ENCODE peak calls at places on chromosomes 7 and 10, in nine cellular contexts. One of them, this sample, is unnamed.

GRCh38 chr10:28938745-28939144 is 261.4 kb downstream of the BAMBI start:
- DNase-seq in lower lobe of right lung: no peak
- DNase-seq in HCT116: no peak
- DNase-seq in fibroblast of pulmonary artery: no peak
- DNase-seq in OCI-LY7: no peak
- DNase-seq in Caco-2: no peak
- DNase-seq in epithelial cell of esophagus: no peak
- DNase-seq in GM06990: no peak
- DNase-seq in A549: no peak
- DNase-seq in this sample: no peak

GRCh38 chr7:150806863-150807262 is 6.3 kb downstream of the TMEM176A start:
- DNase-seq in lower lobe of right lung: no peak
- DNase-seq in HCT116: no peak
- DNase-seq in fibroblast of pulmonary artery: no peak
- DNase-seq in OCI-LY7: no peak
- DNase-seq in Caco-2: no peak
- DNase-seq in epithelial cell of esophagus: no peak
- DNase-seq in GM06990: no peak
- DNase-seq in A549: no peak
- DNase-seq in this sample: no peak

GRCh38 chr7:17105701-17106100 is 192.8 kb upstream of the AHR start:
- DNase-seq in lower lobe of right lung: no peak
- DNase-seq in HCT116: no peak
- DNase-seq in fibroblast of pulmonary artery: peak
- DNase-seq in OCI-LY7: no peak
- DNase-seq in Caco-2: no peak
- DNase-seq in epithelial cell of esophagus: no peak
- DNase-seq in GM06990: no peak
- DNase-seq in A549: no peak
- DNase-seq in this sample: peak

GRCh38 chr7:51160990-51161615 is 155.5 kb downstream of the COBL start:
- DNase-seq in lower lobe of right lung: peak
- DNase-seq in HCT116: peak
- DNase-seq in fibroblast of pulmonary artery: peak
- DNase-seq in OCI-LY7: peak
- DNase-seq in Caco-2: peak
- DNase-seq in epithelial cell of esophagus: peak
- DNase-seq in GM06990: no peak
- DNase-seq in A549: peak
- DNase-seq in this sample: peak

GRCh38 chr10:49615213-49615612 is 1.4 kb downstream of the CHAT start:
- DNase-seq in lower lobe of right lung: no peak
- DNase-seq in HCT116: no peak
- DNase-seq in fibroblast of pulmonary artery: no peak
- DNase-seq in OCI-LY7: no peak
- DNase-seq in Caco-2: no peak
- DNase-seq in epithelial cell of esophagus: no peak
- DNase-seq in GM06990: no peak
- DNase-seq in A549: no peak
- DNase-seq in this sample: no peak

GRCh38 chr10:50216894-50217293 is 34.4 kb downstream of the ASAH2 start:
- DNase-seq in lower lobe of right lung: no peak
- DNase-seq in HCT116: no peak
- DNase-seq in fibroblast of pulmonary artery: peak
- DNase-seq in OCI-LY7: no peak
- DNase-seq in Caco-2: no peak
- DNase-seq in epithelial cell of esophagus: peak
- DNase-seq in GM06990: no peak
- DNase-seq in A549: no peak
- DNase-seq in this sample: peak

GRCh38 chr7:17916786-17917185 is 23.5 kb downstream of the SNX13 start:
- DNase-seq in lower lobe of right lung: no peak
- DNase-seq in HCT116: no peak
- DNase-seq in fibroblast of pulmonary artery: no peak
- DNase-seq in OCI-LY7: no peak
- DNase-seq in Caco-2: no peak
- DNase-seq in epithelial cell of esophagus: no peak
- DNase-seq in GM06990: no peak
- DNase-seq in A549: no peak
- DNase-seq in this sample: no peak

GRCh38 chr7:150553163-150553562 is 14.0 kb upstream of the GIMAP4 start:
- DNase-seq in lower lobe of right lung: no peak
- DNase-seq in HCT116: no peak
- DNase-seq in fibroblast of pulmonary artery: no peak
- DNase-seq in OCI-LY7: no peak
- DNase-seq in Caco-2: no peak
- DNase-seq in epithelial cell of esophagus: no peak
- DNase-seq in GM06990: no peak
- DNase-seq in A549: no peak
- DNase-seq in this sample: no peak

GRCh38 chr7:84263106-84263505 is 68.5 kb upstream of the SEMA3A start:
- DNase-seq in lower lobe of right lung: no peak
- DNase-seq in HCT116: no peak
- DNase-seq in fibroblast of pulmonary artery: no peak
- DNase-seq in OCI-LY7: no peak
- DNase-seq in Caco-2: no peak
- DNase-seq in epithelial cell of esophagus: no peak
- DNase-seq in GM06990: no peak
- DNase-seq in A549: no peak
- DNase-seq in this sample: no peak

GRCh38 chr10:3399756-3400155 is 227.2 kb upstream of the PITRM1 start:
- DNase-seq in lower lobe of right lung: no peak
- DNase-seq in HCT116: no peak
- DNase-seq in fibroblast of pulmonary artery: no peak
- DNase-seq in OCI-LY7: no peak
- DNase-seq in Caco-2: no peak
- DNase-seq in epithelial cell of esophagus: no peak
- DNase-seq in GM06990: no peak
- DNase-seq in A549: no peak
- DNase-seq in this sample: peak

GRCh38 chr7:1245596-1245995 is 12.9 kb downstream of the UNCX start:
- DNase-seq in lower lobe of right lung: no peak
- DNase-seq in HCT116: no peak
- DNase-seq in fibroblast of pulmonary artery: no peak
- DNase-seq in OCI-LY7: no peak
- DNase-seq in Caco-2: peak
- DNase-seq in epithelial cell of esophagus: no peak
- DNase-seq in GM06990: no peak
- DNase-seq in A549: no peak
- DNase-seq in this sample: no peak

GRCh38 chr7:41785265-41785664 is 82.4 kb upstream of the INHBA start:
- DNase-seq in lower lobe of right lung: no peak
- DNase-seq in HCT116: no peak
- DNase-seq in fibroblast of pulmonary artery: no peak
- DNase-seq in OCI-LY7: no peak
- DNase-seq in Caco-2: no peak
- DNase-seq in epithelial cell of esophagus: no peak
- DNase-seq in GM06990: no peak
- DNase-seq in A549: no peak
- DNase-seq in this sample: no peak

GRCh38 chr7:41774966-41775365 is 72.1 kb upstream of the INHBA start:
- DNase-seq in lower lobe of right lung: no peak
- DNase-seq in HCT116: no peak
- DNase-seq in fibroblast of pulmonary artery: no peak
- DNase-seq in OCI-LY7: no peak
- DNase-seq in Caco-2: no peak
- DNase-seq in epithelial cell of esophagus: no peak
- DNase-seq in GM06990: no peak
- DNase-seq in A549: no peak
- DNase-seq in this sample: no peak

GRCh38 chr7:41777894-41778596 is 75.2 kb upstream of the INHBA start:
- DNase-seq in lower lobe of right lung: no peak
- DNase-seq in HCT116: no peak
- DNase-seq in fibroblast of pulmonary artery: peak
- DNase-seq in OCI-LY7: no peak
- DNase-seq in Caco-2: no peak
- DNase-seq in epithelial cell of esophagus: no peak
- DNase-seq in GM06990: peak
- DNase-seq in A549: no peak
- DNase-seq in this sample: no peak

GRCh38 chr7:41785840-41786239 is 83.0 kb upstream of the INHBA start:
- DNase-seq in lower lobe of right lung: no peak
- DNase-seq in HCT116: no peak
- DNase-seq in fibroblast of pulmonary artery: no peak
- DNase-seq in OCI-LY7: no peak
- DNase-seq in Caco-2: no peak
- DNase-seq in epithelial cell of esophagus: no peak
- DNase-seq in GM06990: no peak
- DNase-seq in A549: no peak
- DNase-seq in this sample: no peak

GRCh38 chr7:41779918-41780317 is 77.0 kb upstream of the INHBA start:
- DNase-seq in lower lobe of right lung: no peak
- DNase-seq in HCT116: no peak
- DNase-seq in fibroblast of pulmonary artery: peak
- DNase-seq in OCI-LY7: no peak
- DNase-seq in Caco-2: no peak
- DNase-seq in epithelial cell of esophagus: no peak
- DNase-seq in GM06990: no peak
- DNase-seq in A549: no peak
- DNase-seq in this sample: no peak
- H3K4me3 ChIP-seq in lower lobe of right lung: no peak
- H3K4me3 ChIP-seq in HCT116: no peak
- H3K4me3 ChIP-seq in fibroblast of pulmonary artery: no peak
- H3K4me3 ChIP-seq in OCI-LY7: no peak
- H3K4me3 ChIP-seq in Caco-2: no peak
- H3K4me3 ChIP-seq in epithelial cell of esophagus: no peak
- H3K4me3 ChIP-seq in GM06990: no peak
- H3K4me3 ChIP-seq in A549: no peak
- H3K4me3 ChIP-seq in this sample: no peak

GRCh38 chr7:106112118-106112971 is at the start of gene SYPL1:
- DNase-seq in lower lobe of right lung: peak
- DNase-seq in HCT116: peak
- DNase-seq in fibroblast of pulmonary artery: peak
- DNase-seq in OCI-LY7: peak
- DNase-seq in Caco-2: peak
- DNase-seq in epithelial cell of esophagus: peak
- DNase-seq in GM06990: peak
- DNase-seq in A549: peak
- DNase-seq in this sample: peak
- TF ChIP-seq CTCF in lower lobe of right lung: peak
- TF ChIP-seq CTCF in HCT116: no peak
- TF ChIP-seq CTCF in fibroblast of pulmonary artery: no peak
- TF ChIP-seq CTCF in OCI-LY7: peak
- TF ChIP-seq CTCF in Caco-2: no peak
- TF ChIP-seq CTCF in epithelial cell of esophagus: no peak
- TF ChIP-seq CTCF in GM06990: no peak
- TF ChIP-seq CTCF in A549: no peak
- TF ChIP-seq CTCF in this sample: no peak

GRCh38 chr7:128843938-128844621 is 13.9 kb downstream of the FLNC start:
- DNase-seq in lower lobe of right lung: no peak
- DNase-seq in HCT116: no peak
- DNase-seq in fibroblast of pulmonary artery: no peak
- DNase-seq in OCI-LY7: no peak
- DNase-seq in Caco-2: no peak
- DNase-seq in epithelial cell of esophagus: no peak
- DNase-seq in GM06990: no peak
- DNase-seq in A549: no peak
- DNase-seq in this sample: no peak

GRCh38 chr7:128841171-128841690 is 11.0 kb downstream of the FLNC start:
- DNase-seq in lower lobe of right lung: peak
- DNase-seq in HCT116: no peak
- DNase-seq in fibroblast of pulmonary artery: no peak
- DNase-seq in OCI-LY7: no peak
- DNase-seq in Caco-2: no peak
- DNase-seq in epithelial cell of esophagus: peak
- DNase-seq in GM06990: no peak
- DNase-seq in A549: no peak
- DNase-seq in this sample: no peak

GRCh38 chr7:128842674-128843641 is 12.8 kb downstream of the FLNC start:
- DNase-seq in lower lobe of right lung: peak
- DNase-seq in HCT116: no peak
- DNase-seq in fibroblast of pulmonary artery: no peak
- DNase-seq in OCI-LY7: no peak
- DNase-seq in Caco-2: no peak
- DNase-seq in epithelial cell of esophagus: no peak
- DNase-seq in GM06990: no peak
- DNase-seq in A549: no peak
- DNase-seq in this sample: no peak

GRCh38 chr7:128840326-128841170 is 10.3 kb downstream of the FLNC start:
- DNase-seq in lower lobe of right lung: no peak
- DNase-seq in HCT116: no peak
- DNase-seq in fibroblast of pulmonary artery: no peak
- DNase-seq in OCI-LY7: no peak
- DNase-seq in Caco-2: no peak
- DNase-seq in epithelial cell of esophagus: no peak
- DNase-seq in GM06990: no peak
- DNase-seq in A549: no peak
- DNase-seq in this sample: no peak

DNA sequence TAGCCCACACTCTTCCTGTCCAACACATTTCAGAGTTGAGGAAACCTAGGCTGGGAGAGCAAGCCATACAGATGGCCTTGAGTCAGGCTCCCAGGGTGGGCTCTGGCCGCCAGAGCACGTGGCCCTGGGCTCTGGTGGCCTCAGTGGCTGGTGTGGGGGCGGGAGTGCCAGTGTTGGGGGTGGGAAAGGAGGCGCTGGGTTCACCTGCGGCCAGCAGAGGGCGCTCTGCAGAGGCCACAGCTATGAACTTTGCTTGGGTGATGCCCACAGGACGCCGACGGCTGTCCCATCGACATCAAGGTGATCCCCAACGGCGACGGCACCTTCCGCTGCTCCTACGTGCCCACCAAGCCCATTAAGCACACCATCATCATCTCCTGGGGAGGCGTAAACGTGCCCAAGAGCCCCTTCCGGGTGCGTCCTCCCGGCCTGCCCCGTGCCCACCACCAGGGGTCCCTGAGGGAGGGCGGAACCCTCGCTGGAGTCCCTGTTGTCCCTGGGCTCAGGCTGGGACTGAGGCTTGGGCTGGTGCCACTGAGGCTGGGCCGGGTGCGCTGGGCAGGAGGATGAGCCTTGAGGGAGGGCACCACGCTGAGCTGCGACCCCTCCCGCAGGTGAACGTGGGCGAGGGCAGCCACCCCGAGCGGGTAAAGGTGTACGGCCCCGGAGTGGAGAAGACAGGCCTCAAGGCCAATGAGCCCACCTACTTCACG is 11.9 kb downstream of the FLNC start:
- DNase-seq in lower lobe of right lung: peak
- DNase-seq in HCT116: no peak
- DNase-seq in fibroblast of pulmonary artery: peak
- DNase-seq in OCI-LY7: peak
- DNase-seq in Caco-2: no peak
- DNase-seq in epithelial cell of esophagus: peak
- DNase-seq in GM06990: peak
- DNase-seq in A549: peak
- DNase-seq in this sample: peak
- H3K4me3 ChIP-seq in lower lobe of right lung: no peak
- H3K4me3 ChIP-seq in HCT116: no peak
- H3K4me3 ChIP-seq in fibroblast of pulmonary artery: no peak
- H3K4me3 ChIP-seq in OCI-LY7: no peak
- H3K4me3 ChIP-seq in Caco-2: no peak
- H3K4me3 ChIP-seq in epithelial cell of esophagus: no peak
- H3K4me3 ChIP-seq in GM06990: no peak
- H3K4me3 ChIP-seq in A549: no peak
- H3K4me3 ChIP-seq in this sample: no peak

DNA sequence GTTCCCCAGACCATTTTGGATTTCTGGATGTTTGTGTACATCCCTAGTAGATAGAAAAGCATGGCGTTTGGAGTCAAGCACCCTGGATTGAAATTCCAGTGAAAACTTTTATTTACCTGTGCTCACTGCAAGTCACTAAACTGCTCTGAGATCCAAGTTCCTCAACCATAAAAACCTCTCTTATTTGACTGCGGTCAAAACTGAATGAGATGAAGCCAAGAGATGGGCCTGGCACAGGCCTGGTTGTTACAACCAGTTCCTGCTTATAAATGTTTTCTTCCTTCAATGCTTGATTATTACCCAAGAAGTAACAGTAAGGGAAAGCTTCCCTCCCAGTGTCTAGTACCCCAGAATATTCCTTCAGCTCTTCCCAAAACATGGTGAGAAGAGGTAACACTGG is 70.9 kb upstream of the HPS1 start:
- DNase-seq in lower lobe of right lung: no peak
- DNase-seq in HCT116: no peak
- DNase-seq in fibroblast of pulmonary artery: no peak
- DNase-seq in OCI-LY7: no peak
- DNase-seq in Caco-2: no peak
- DNase-seq in epithelial cell of esophagus: no peak
- DNase-seq in GM06990: no peak
- DNase-seq in A549: no peak
- DNase-seq in this sample: no peak
- TF ChIP-seq CTCF in lower lobe of right lung: no peak
- TF ChIP-seq CTCF in HCT116: no peak
- TF ChIP-seq CTCF in fibroblast of pulmonary artery: no peak
- TF ChIP-seq CTCF in OCI-LY7: no peak
- TF ChIP-seq CTCF in Caco-2: no peak
- TF ChIP-seq CTCF in epithelial cell of esophagus: no peak
- TF ChIP-seq CTCF in GM06990: no peak
- TF ChIP-seq CTCF in A549: no peak
- TF ChIP-seq CTCF in this sample: no peak